ENCODE peak calls at places on chromosome 10, in six cellular contexts. X is HepG2, T is K562, O is H1, W is HCT116, V is GM12878. Z is an unnamed sample.

GRCh38 chr10:112213836-112214235 is 30.3 kb upstream of the GPAM start:
- DNase-seq in X (no peak), T (no peak), O (no peak), W (no peak), V (no peak), Z (no peak)

GRCh38 chr10:79310911-79311573 is 36.2 kb upstream of the PPIF start:
- DNase-seq in X (no peak), T (peak; percentile 52), O (no peak), W (no peak), V (no peak), Z (no peak)

GRCh38 chr10:112721080-112721698 is 228.9 kb upstream of the TCF7L2 start:
- DNase-seq in X (peak; percentile 31), T (peak; percentile 29), O (no peak), W (peak; percentile 51), V (peak; percentile 21), Z (peak; percentile 43)

GRCh38 chr10:35387768-35388167 is 51.5 kb downstream of the CCNY start:
- DNase-seq in X (no peak), T (no peak), O (no peak), W (no peak), V (peak; percentile 50), Z (no peak)

GRCh38 chr10:50511512-50512213 is 112.1 kb downstream of the SGMS1 start:
- DNase-seq in X (peak; percentile 79), T (peak; percentile 54), O (no peak), W (peak; percentile 47), V (peak; percentile 93), Z (no peak)

GRCh38 chr10:50516161-50516560 is 107.6 kb downstream of the SGMS1 start:
- DNase-seq in X (no peak), T (no peak), O (no peak), W (no peak), V (no peak), Z (no peak)

GRCh38 chr10:69125554-69125953 is 1.6 kb downstream of the VPS26A start:
- DNase-seq in X (no peak), T (no peak), O (no peak), W (no peak), V (no peak), Z (no peak)

GRCh38 chr10:132421377-132422168 is 24.6 kb downstream of the PWWP2B start:
- DNase-seq in X (peak; percentile 33), T (peak; percentile 67), O (no peak), W (no peak), V (no peak), Z (no peak)

GRCh38 chr10:124384142-124384541 is 34.6 kb downstream of the OAT start:
- DNase-seq in X (no peak), T (no peak), O (no peak), W (no peak), V (no peak), Z (no peak)

GRCh38 chr10:87657370-87657769 is 2.3 kb upstream of the PAPSS2 start:
- DNase-seq in X (no peak), T (no peak), O (no peak), W (no peak), V (no peak), Z (no peak)

GRCh38 chr10:131210181-131210580 is 101.3 kb downstream of the TCERG1L start:
- DNase-seq in X (no peak), T (no peak), O (no peak), W (no peak), V (no peak), Z (no peak)

GRCh38 chr10:4127518-4128315 is 342.7 kb upstream of the KLF6 start:
- DNase-seq in X (peak; percentile 26), T (no peak), O (no peak), W (no peak), V (peak; percentile 71), Z (no peak)

GRCh38 chr10:108862691-108863350 is 1060.5 kb downstream of the XPNPEP1 start:
- DNase-seq in X (no peak), T (no peak), O (no peak), W (no peak), V (no peak), Z (no peak)

GRCh38 chr10:78856421-78856820 is 212.3 kb upstream of the ZMIZ1 start:
- DNase-seq in X (no peak), T (no peak), O (no peak), W (no peak), V (no peak), Z (no peak)

GRCh38 chr10:6114758-6115410 is 26.1 kb downstream of the RBM17 start:
- DNase-seq in X (no peak), T (no peak), O (no peak), W (no peak), V (no peak), Z (peak; percentile 38)

GRCh38 chr10:96124230-96125141 is 5.6 kb upstream of the ZNF518A start:
- DNase-seq in X (peak; percentile 74), T (peak; percentile 73), O (peak; percentile 29), W (peak; percentile 67), V (no peak), Z (peak; percentile 60)

GRCh38 chr10:116470768-116471415 is 43.2 kb downstream of the PNLIPRP3 start:
- DNase-seq in X (peak; percentile 20), T (peak; percentile 7), O (peak; percentile 21), W (peak; percentile 33), V (no peak), Z (no peak)

GRCh38 chr10:27743736-27744477 is 1.7 kb downstream of the MKX start:
- DNase-seq in X (no peak), T (no peak), O (no peak), W (no peak), V (no peak), Z (no peak)

GRCh38 chr10:614341-614664 is 75.2 kb downstream of the DIP2C start:
- DNase-seq in X (no peak), T (no peak), O (no peak), W (no peak), V (no peak), Z (no peak)

GRCh38 chr10:48658243-48658888 is 26.3 kb upstream of the WDFY4 start:
- DNase-seq in X (peak; percentile 56), T (peak; percentile 79), O (peak; percentile 49), W (peak; percentile 55), V (no peak), Z (peak; percentile 41)

GRCh38 chr10:64103750-64104149 is 582.5 kb downstream of the REEP3 start:
- DNase-seq in X (no peak), T (no peak), O (no peak), W (no peak), V (no peak), Z (no peak)

GRCh38 chr10:132350391-132350790 is 18.4 kb downstream of the LRRC27 start:
- DNase-seq in X (no peak), T (no peak), O (no peak), W (no peak), V (no peak), Z (no peak)

GRCh38 chr10:123146013-123146891 is 1.7 kb upstream of the HMX2 start:
- DNase-seq in X (no peak), T (no peak), O (no peak), W (no peak), V (no peak), Z (no peak)

GRCh38 chr10:124917168-124917938 is 24.6 kb upstream of the ZRANB1 start:
- DNase-seq in X (peak; percentile 39), T (peak; percentile 65), O (no peak), W (no peak), V (no peak), Z (no peak)

GRCh38 chr10:66934711-66935110 is 8.9 kb downstream of the LRRTM3 start:
- DNase-seq in X (no peak), T (no peak), O (no peak), W (no peak), V (no peak), Z (no peak)

GRCh38 chr10:66931340-66931948 is 5.6 kb downstream of the LRRTM3 start:
- DNase-seq in X (peak; percentile 43), T (peak; percentile 50), O (no peak), W (peak; percentile 55), V (peak; percentile 8), Z (peak; percentile 30)

GRCh38 chr10:66928791-66929190 is 3.0 kb downstream of the LRRTM3 start:
- DNase-seq in X (no peak), T (no peak), O (no peak), W (no peak), V (no peak), Z (no peak)

GRCh38 chr10:66929375-66929774 is 3.5 kb downstream of the LRRTM3 start:
- DNase-seq in X (no peak), T (no peak), O (no peak), W (no peak), V (no peak), Z (no peak)

GRCh38 chr10:66931949-66932343 is 6.1 kb downstream of the LRRTM3 start:
- DNase-seq in X (no peak), T (no peak), O (no peak), W (no peak), V (no peak), Z (no peak)
- TF ChIP-seq SIN3A in X (no peak), T (no peak), O (no peak), W (no peak), V (no peak), Z (no peak)

DNA sequence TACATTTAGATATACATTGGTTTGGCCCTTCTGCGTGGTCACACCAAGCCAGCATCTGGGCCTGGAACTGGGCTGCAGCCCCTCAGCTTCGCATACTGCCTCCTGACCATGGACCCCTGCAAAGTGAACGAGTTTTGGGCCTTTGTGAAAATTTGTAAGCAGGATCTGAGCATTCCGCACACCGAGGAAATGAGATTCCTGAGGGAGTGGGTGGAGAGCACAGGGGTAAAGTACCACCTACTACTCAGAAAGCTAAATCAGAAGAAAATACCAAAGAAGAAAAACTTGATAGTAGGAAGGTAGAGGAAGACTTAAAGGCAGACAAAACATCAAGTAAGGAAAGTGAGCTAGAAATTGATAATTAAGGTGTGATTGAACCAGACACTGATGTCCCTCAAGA is 22.5 kb upstream of the NT5C2 start:
- DNase-seq in X (no peak), T (no peak), O (no peak), W (no peak), V (no peak), Z (no peak)
- H3K36me3 ChIP-seq in X (no peaks in the 10 kb centered on the region), T (no peaks in the 10 kb centered on the region), O (no peaks in the 10 kb centered on the region), W (no peaks in the 10 kb centered on the region), V (no peaks in the 10 kb centered on the region), Z (no peaks in the 10 kb centered on the region)

GRCh38 chr10:61842755-61843497 is 58.6 kb upstream of the ARID5B start:
- DNase-seq in X (no peak), T (no peak), O (no peak), W (no peak), V (no peak), Z (no peak)
- TF ChIP-seq SIN3A in X (no peak), T (no peak), O (no peak), W (no peak), V (no peak), Z (no peak)

GRCh38 chr10:14513061-14513460 is 182.3 kb upstream of the FRMD4A start:
- DNase-seq in X (no peak), T (no peak), O (no peak), W (no peak), V (no peak), Z (no peak)
- H3K36me3 ChIP-seq in X (no peaks in the 10 kb centered on the region), T (no peaks in the 10 kb centered on the region), O (no peaks in the 10 kb centered on the region), W (no peaks in the 10 kb centered on the region), V (peaks cover 9% of the 10 kb centered on the region), Z (no peaks in the 10 kb centered on the region)